ENCODE peak calls at places on chromosomes 6 and 20, in ten cellular contexts. One of them, this sample, is unnamed.

GRCh38 chr20:49510562-49511117 is 28.2 kb upstream of the KCNB1 start:
- DNase-seq in RWPE1: no peak
- DNase-seq in testis: peak
- DNase-seq in K562: no peak
- DNase-seq in WTC11: no peak
- DNase-seq in mucosa of descending colon: peak
- DNase-seq in A549: no peak
- DNase-seq in pancreas: no peak
- DNase-seq in lower leg skin: peak
- DNase-seq in bronchial epithelial cell: no peak
- DNase-seq in this sample: no peak

GRCh38 chr6:90194371-90194841 is 102.2 kb downstream of the BACH2 start:
- DNase-seq in RWPE1: no peak
- DNase-seq in testis: no peak
- DNase-seq in K562: no peak
- DNase-seq in WTC11: no peak
- DNase-seq in mucosa of descending colon: no peak
- DNase-seq in A549: no peak
- DNase-seq in pancreas: no peak
- DNase-seq in lower leg skin: no peak
- DNase-seq in bronchial epithelial cell: peak
- DNase-seq in this sample: no peak

GRCh38 chr6:31321005-31321707 is 35.8 kb downstream of the HLA-B start:
- DNase-seq in RWPE1: no peak
- DNase-seq in testis: no peak
- DNase-seq in K562: no peak
- DNase-seq in WTC11: no peak
- DNase-seq in mucosa of descending colon: no peak
- DNase-seq in A549: no peak
- DNase-seq in pancreas: no peak
- DNase-seq in lower leg skin: no peak
- DNase-seq in bronchial epithelial cell: no peak
- DNase-seq in this sample: no peak

GRCh38 chr20:50037123-50037522 is 54.3 kb downstream of the SNAI1 start:
- DNase-seq in RWPE1: peak
- DNase-seq in testis: no peak
- DNase-seq in K562: no peak
- DNase-seq in WTC11: no peak
- DNase-seq in mucosa of descending colon: no peak
- DNase-seq in A549: no peak
- DNase-seq in pancreas: no peak
- DNase-seq in lower leg skin: no peak
- DNase-seq in bronchial epithelial cell: peak
- DNase-seq in this sample: no peak

GRCh38 chr6:75608304-75608703 is 6.6 kb downstream of the SENP6 start:
- DNase-seq in RWPE1: no peak
- DNase-seq in testis: no peak
- DNase-seq in K562: no peak
- DNase-seq in WTC11: no peak
- DNase-seq in mucosa of descending colon: no peak
- DNase-seq in A549: no peak
- DNase-seq in pancreas: no peak
- DNase-seq in lower leg skin: no peak
- DNase-seq in bronchial epithelial cell: no peak
- DNase-seq in this sample: no peak

GRCh38 chr6:123338394-123338793 is 298.4 kb downstream of the TRDN start:
- DNase-seq in RWPE1: no peak
- DNase-seq in testis: no peak
- DNase-seq in K562: no peak
- DNase-seq in WTC11: no peak
- DNase-seq in mucosa of descending colon: no peak
- DNase-seq in A549: no peak
- DNase-seq in pancreas: no peak
- DNase-seq in lower leg skin: peak
- DNase-seq in bronchial epithelial cell: no peak
- DNase-seq in this sample: no peak

GRCh38 chr20:32325706-32326506 is 32.2 kb upstream of the ASXL1 start:
- DNase-seq in RWPE1: peak
- DNase-seq in testis: no peak
- DNase-seq in K562: no peak
- DNase-seq in WTC11: no peak
- DNase-seq in mucosa of descending colon: no peak
- DNase-seq in A549: peak
- DNase-seq in pancreas: no peak
- DNase-seq in lower leg skin: no peak
- DNase-seq in bronchial epithelial cell: peak
- DNase-seq in this sample: no peak

GRCh38 chr6:88492241-88492640 is 326.1 kb upstream of the CNR1 start:
- DNase-seq in RWPE1: no peak
- DNase-seq in testis: no peak
- DNase-seq in K562: no peak
- DNase-seq in WTC11: no peak
- DNase-seq in mucosa of descending colon: no peak
- DNase-seq in A549: no peak
- DNase-seq in pancreas: no peak
- DNase-seq in lower leg skin: no peak
- DNase-seq in bronchial epithelial cell: no peak
- DNase-seq in this sample: no peak

GRCh38 chr6:137933696-137934095 is 66.6 kb downstream of the TNFAIP3 start:
- DNase-seq in RWPE1: no peak
- DNase-seq in testis: peak
- DNase-seq in K562: no peak
- DNase-seq in WTC11: no peak
- DNase-seq in mucosa of descending colon: no peak
- DNase-seq in A549: no peak
- DNase-seq in pancreas: no peak
- DNase-seq in lower leg skin: peak
- DNase-seq in bronchial epithelial cell: peak
- DNase-seq in this sample: no peak

DNA sequence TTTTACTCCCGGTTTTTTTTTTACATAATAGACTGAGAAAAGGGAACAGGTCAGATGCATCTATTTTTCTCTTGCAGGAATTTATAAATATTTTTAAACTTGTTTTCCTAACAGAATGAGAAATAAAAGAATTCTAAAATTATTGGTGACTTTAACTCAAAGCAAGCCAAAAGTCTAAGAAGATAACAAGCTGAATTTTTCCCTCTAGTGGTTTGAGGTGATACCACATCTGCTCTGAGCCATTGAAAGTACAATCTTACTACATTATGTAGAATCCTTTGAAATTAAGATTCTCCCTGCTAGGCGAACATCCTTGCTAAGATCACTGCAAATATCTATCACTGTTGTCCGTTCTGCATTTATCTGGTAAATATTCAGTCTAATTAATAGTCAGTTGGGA is 10.7 kb upstream of the STMND1 start:
- DNase-seq in RWPE1: no peak
- DNase-seq in testis: no peak
- DNase-seq in K562: no peak
- DNase-seq in WTC11: no peak
- DNase-seq in mucosa of descending colon: no peak
- DNase-seq in A549: no peak
- DNase-seq in pancreas: no peak
- DNase-seq in lower leg skin: no peak
- DNase-seq in bronchial epithelial cell: no peak
- DNase-seq in this sample: no peak
- TF ChIP-seq CTCF in RWPE1: no peak
- TF ChIP-seq CTCF in testis: peak
- TF ChIP-seq CTCF in K562: no peak
- TF ChIP-seq CTCF in WTC11: no peak
- TF ChIP-seq CTCF in mucosa of descending colon: no peak
- TF ChIP-seq CTCF in A549: no peak
- TF ChIP-seq CTCF in pancreas: no peak
- TF ChIP-seq CTCF in lower leg skin: no peak
- TF ChIP-seq CTCF in bronchial epithelial cell: peak
- TF ChIP-seq CTCF in this sample: peak

GRCh38 chr6:165052561-165053500 is 256.6 kb downstream of the C6orf118 start:
- DNase-seq in RWPE1: no peak
- DNase-seq in testis: no peak
- DNase-seq in K562: no peak
- DNase-seq in WTC11: no peak
- DNase-seq in mucosa of descending colon: no peak
- DNase-seq in A549: no peak
- DNase-seq in pancreas: no peak
- DNase-seq in lower leg skin: no peak
- DNase-seq in bronchial epithelial cell: no peak
- DNase-seq in this sample: no peak

GRCh38 chr6:165056292-165056691 is 253.1 kb downstream of the C6orf118 start:
- DNase-seq in RWPE1: no peak
- DNase-seq in testis: no peak
- DNase-seq in K562: no peak
- DNase-seq in WTC11: no peak
- DNase-seq in mucosa of descending colon: no peak
- DNase-seq in A549: no peak
- DNase-seq in pancreas: no peak
- DNase-seq in lower leg skin: no peak
- DNase-seq in bronchial epithelial cell: no peak
- DNase-seq in this sample: no peak

GRCh38 chr6:165060636-165061190 is 248.7 kb downstream of the C6orf118 start:
- DNase-seq in RWPE1: no peak
- DNase-seq in testis: no peak
- DNase-seq in K562: no peak
- DNase-seq in WTC11: no peak
- DNase-seq in mucosa of descending colon: no peak
- DNase-seq in A549: no peak
- DNase-seq in pancreas: no peak
- DNase-seq in lower leg skin: no peak
- DNase-seq in bronchial epithelial cell: peak
- DNase-seq in this sample: no peak

GRCh38 chr6:165059032-165059431 is 250.4 kb downstream of the C6orf118 start:
- DNase-seq in RWPE1: peak
- DNase-seq in testis: no peak
- DNase-seq in K562: no peak
- DNase-seq in WTC11: no peak
- DNase-seq in mucosa of descending colon: no peak
- DNase-seq in A549: no peak
- DNase-seq in pancreas: no peak
- DNase-seq in lower leg skin: no peak
- DNase-seq in bronchial epithelial cell: peak
- DNase-seq in this sample: no peak

GRCh38 chr6:165055231-165055630 is 254.2 kb downstream of the C6orf118 start:
- DNase-seq in RWPE1: peak
- DNase-seq in testis: no peak
- DNase-seq in K562: no peak
- DNase-seq in WTC11: no peak
- DNase-seq in mucosa of descending colon: no peak
- DNase-seq in A549: no peak
- DNase-seq in pancreas: no peak
- DNase-seq in lower leg skin: no peak
- DNase-seq in bronchial epithelial cell: peak
- DNase-seq in this sample: no peak
- TF ChIP-seq CTCF in RWPE1: no peak
- TF ChIP-seq CTCF in testis: no peak
- TF ChIP-seq CTCF in K562: no peak
- TF ChIP-seq CTCF in WTC11: no peak
- TF ChIP-seq CTCF in mucosa of descending colon: no peak
- TF ChIP-seq CTCF in A549: no peak
- TF ChIP-seq CTCF in pancreas: no peak
- TF ChIP-seq CTCF in lower leg skin: no peak
- TF ChIP-seq CTCF in bronchial epithelial cell: no peak
- TF ChIP-seq CTCF in this sample: no peak

DNA sequence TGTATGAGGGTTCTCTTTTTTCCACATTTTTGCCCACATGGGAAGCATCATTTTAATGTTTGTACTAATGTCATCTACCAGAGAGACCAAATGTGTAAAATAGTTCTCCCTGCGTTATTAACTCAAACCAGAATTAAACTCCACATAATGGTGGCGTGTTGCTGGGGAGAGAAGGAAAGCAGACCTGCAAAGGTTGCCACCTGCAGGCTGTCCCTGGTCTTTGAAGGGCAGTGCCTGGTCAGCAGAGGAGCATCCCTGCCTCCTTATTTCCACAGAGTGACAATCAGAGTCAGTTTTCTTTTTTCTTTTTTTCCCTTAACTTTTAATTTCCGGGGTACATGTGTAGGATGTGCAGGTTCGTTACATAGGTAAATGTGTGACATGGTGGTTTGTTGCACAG is 214.5 kb downstream of the TBX18 start:
- DNase-seq in RWPE1: no peak
- DNase-seq in testis: peak
- DNase-seq in K562: no peak
- DNase-seq in WTC11: peak
- DNase-seq in mucosa of descending colon: no peak
- DNase-seq in A549: no peak
- DNase-seq in pancreas: no peak
- DNase-seq in lower leg skin: no peak
- DNase-seq in bronchial epithelial cell: peak
- DNase-seq in this sample: no peak
- TF ChIP-seq CTCF in RWPE1: no peak
- TF ChIP-seq CTCF in testis: no peak
- TF ChIP-seq CTCF in K562: peak
- TF ChIP-seq CTCF in WTC11: no peak
- TF ChIP-seq CTCF in mucosa of descending colon: no peak
- TF ChIP-seq CTCF in A549: no peak
- TF ChIP-seq CTCF in pancreas: no peak
- TF ChIP-seq CTCF in lower leg skin: no peak
- TF ChIP-seq CTCF in bronchial epithelial cell: peak
- TF ChIP-seq CTCF in this sample: no peak

DNA sequence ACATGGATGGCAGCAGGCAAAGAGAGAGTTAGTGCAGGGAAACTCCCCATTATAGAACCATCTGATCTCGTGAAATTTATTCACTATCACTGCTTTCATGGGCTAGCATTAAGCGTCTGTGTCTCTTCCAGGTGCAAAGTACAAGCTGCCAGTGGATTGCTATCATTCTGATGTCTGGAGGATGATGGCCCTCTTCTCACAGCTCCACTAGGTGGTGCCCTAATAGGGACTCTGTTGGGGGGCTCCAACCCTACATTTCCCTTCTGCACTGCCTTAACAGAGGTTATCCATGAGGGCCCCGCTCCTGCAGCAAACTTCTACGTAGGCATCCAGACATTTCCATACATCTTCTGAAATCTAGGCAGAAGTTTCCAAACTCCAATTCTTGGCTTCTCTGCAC is 347.8 kb upstream of the HS3ST5 start:
- DNase-seq in RWPE1: no peak
- DNase-seq in testis: no peak
- DNase-seq in K562: no peak
- DNase-seq in WTC11: peak
- DNase-seq in mucosa of descending colon: no peak
- DNase-seq in A549: no peak
- DNase-seq in pancreas: no peak
- DNase-seq in lower leg skin: no peak
- DNase-seq in bronchial epithelial cell: no peak
- DNase-seq in this sample: no peak
- TF ChIP-seq CTCF in RWPE1: no peak
- TF ChIP-seq CTCF in testis: no peak
- TF ChIP-seq CTCF in K562: no peak
- TF ChIP-seq CTCF in WTC11: no peak
- TF ChIP-seq CTCF in mucosa of descending colon: no peak
- TF ChIP-seq CTCF in A549: no peak
- TF ChIP-seq CTCF in pancreas: no peak
- TF ChIP-seq CTCF in lower leg skin: no peak
- TF ChIP-seq CTCF in bronchial epithelial cell: no peak
- TF ChIP-seq CTCF in this sample: no peak

GRCh38 chr6:20718705-20719653 is 184.7 kb downstream of the CDKAL1 start:
- DNase-seq in RWPE1: no peak
- DNase-seq in testis: no peak
- DNase-seq in K562: no peak
- DNase-seq in WTC11: no peak
- DNase-seq in mucosa of descending colon: no peak
- DNase-seq in A549: no peak
- DNase-seq in pancreas: no peak
- DNase-seq in lower leg skin: no peak
- DNase-seq in bronchial epithelial cell: no peak
- DNase-seq in this sample: no peak
- TF ChIP-seq CTCF in RWPE1: no peak
- TF ChIP-seq CTCF in testis: no peak
- TF ChIP-seq CTCF in K562: no peak
- TF ChIP-seq CTCF in WTC11: no peak
- TF ChIP-seq CTCF in mucosa of descending colon: no peak
- TF ChIP-seq CTCF in A549: no peak
- TF ChIP-seq CTCF in pancreas: no peak
- TF ChIP-seq CTCF in lower leg skin: no peak
- TF ChIP-seq CTCF in bronchial epithelial cell: no peak
- TF ChIP-seq CTCF in this sample: peak

GRCh38 chr6:159149641-159150040 is 19.6 kb upstream of the FNDC1 start:
- DNase-seq in RWPE1: no peak
- DNase-seq in testis: no peak
- DNase-seq in K562: no peak
- DNase-seq in WTC11: no peak
- DNase-seq in mucosa of descending colon: no peak
- DNase-seq in A549: no peak
- DNase-seq in pancreas: no peak
- DNase-seq in lower leg skin: no peak
- DNase-seq in bronchial epithelial cell: no peak
- DNase-seq in this sample: no peak
- TF ChIP-seq CTCF in RWPE1: no peak
- TF ChIP-seq CTCF in testis: no peak
- TF ChIP-seq CTCF in K562: no peak
- TF ChIP-seq CTCF in WTC11: no peak
- TF ChIP-seq CTCF in mucosa of descending colon: no peak
- TF ChIP-seq CTCF in A549: no peak
- TF ChIP-seq CTCF in pancreas: no peak
- TF ChIP-seq CTCF in lower leg skin: no peak
- TF ChIP-seq CTCF in bronchial epithelial cell: no peak
- TF ChIP-seq CTCF in this sample: no peak

This sample was measured in mesothelial cell of epicardium.